ENCODE peak calls at places on chromosomes 11 and 22, in eight cellular contexts. H, E, N, L, A, K, W and Q are unnamed samples.

GRCh38 chr11:45083544-45084087 is 62.8 kb upstream of the PRDM11 start:
- DNase-seq in H (no peak), W (no peak), K (no peak), A (no peak), L (no peak), E (no peak), N (no peak), Q (no peak)

GRCh38 chr11:91946397-91947090 is 278.1 kb upstream of the FAT3 start:
- DNase-seq in K (no peak), H (peak; percentile 20), L (no peak), A (no peak), E (peak; percentile 3), N (no peak), W (no peak), Q (no peak)

GRCh38 chr11:9577032-9577431 is 3.6 kb downstream of the WEE1 start:
- DNase-seq in K (no peak), N (no peak), W (no peak), E (peak; percentile 52), L (no peak), H (peak; percentile 66), A (no peak), Q (no peak)

GRCh38 chr11:126307706-126308105 is 3.8 kb downstream of the DCPS start:
- DNase-seq in A (no peak), K (no peak), N (no peak), W (no peak), E (peak; percentile 40), L (no peak), H (peak; percentile 37), Q (no peak)

GRCh38 chr11:1640076-1640946 is 10.7 kb downstream of the KRTAP5-5 start:
- DNase-seq in A (no peak), W (no peak), L (no peak), E (no peak), H (peak; percentile 23), K (no peak), N (peak; percentile 10), Q (no peak)

GRCh38 chr11:75055511-75055910 is 41.2 kb downstream of the OR2AT4 start:
- DNase-seq in W (no peak), L (no peak), H (no peak), A (no peak), E (no peak), N (no peak), K (no peak), Q (no peak)

GRCh38 chr11:63945482-63946163 is 6.8 kb downstream of the NAA40 start:
- DNase-seq in H (peak; percentile 64), W (peak; percentile 36), E (peak; percentile 59), K (peak; percentile 87), N (no peak), L (peak; percentile 84), A (peak; percentile 57), Q (no peak)

GRCh38 chr11:126282361-126282741 is 542 bp upstream of the TIRAP start:
- DNase-seq in N (no peak), L (peak; percentile 74), A (no peak), H (peak; percentile 17), E (peak; percentile 39), W (no peak), K (no peak), Q (no peak)

GRCh38 chr11:23212829-23213228 is 352.6 kb upstream of the CCDC179 start:
- DNase-seq in L (no peak), W (no peak), N (no peak), A (no peak), H (no peak), E (no peak), K (no peak), Q (no peak)

DNA sequence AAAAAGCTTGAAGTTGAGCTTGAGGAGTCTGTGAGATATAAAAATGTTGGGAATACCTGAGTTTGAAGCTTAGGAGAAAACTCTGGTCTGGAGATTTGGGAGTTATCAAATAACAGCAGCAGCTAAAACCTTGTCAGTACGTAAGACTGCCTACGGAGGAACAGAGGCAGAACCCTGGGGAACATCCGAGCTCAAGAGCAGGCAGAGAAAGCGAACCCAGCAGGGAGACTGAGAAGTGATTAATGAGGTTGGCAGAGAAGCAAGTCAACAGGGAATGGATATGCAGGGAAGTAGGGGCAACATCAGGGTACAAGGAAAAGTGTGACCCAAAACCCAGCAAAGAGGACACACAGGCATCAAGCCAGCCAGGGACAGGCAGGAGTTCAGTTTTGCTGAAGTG is 12.6 kb upstream of the MTFP1 start:
- DNase-seq in N (no peak), K (no peak), E (no peak), A (no peak), L (no peak), W (no peak), H (no peak), Q (no peak)
- H3K27ac ChIP-seq in N (no peak overlapping the region), K (no peak overlapping the region), E (no peak overlapping the region), A (no peak overlapping the region), L (no peak overlapping the region), W (no peak overlapping the region), H (peak overlapping the region; percentile 81), Q (peak overlapping the region; percentile 76)

GRCh38 chr11:43327987-43328386 is 16.2 kb downstream of the API5 start:
- DNase-seq in W (no peak), A (no peak), L (no peak), N (no peak), H (peak; percentile 79), E (peak; percentile 100), K (no peak), Q (peak; percentile 79)
- H3K27ac ChIP-seq in W (no peak overlapping the region), A (no peak overlapping the region), L (no peak overlapping the region), N (no peak overlapping the region), H (no peak overlapping the region), E (no peak overlapping the region), K (no peak overlapping the region), Q (no peak overlapping the region)

GRCh38 chr11:83118814-83119213 is 38.1 kb upstream of the PCF11 start:
- DNase-seq in L (no peak), N (no peak), W (no peak), H (no peak), A (no peak), E (no peak), K (no peak), Q (no peak)

GRCh38 chr11:83120328-83120727 is 36.6 kb upstream of the PCF11 start:
- DNase-seq in A (no peak), L (no peak), K (no peak), E (no peak), W (no peak), N (no peak), H (no peak), Q (no peak)

GRCh38 chr11:83122050-83122449 is 34.9 kb upstream of the PCF11 start:
- DNase-seq in H (no peak), E (no peak), A (no peak), K (no peak), N (no peak), L (no peak), W (no peak), Q (no peak)

GRCh38 chr11:83115992-83116641 is 40.8 kb upstream of the PCF11 start:
- DNase-seq in W (no peak), H (no peak), L (no peak), K (no peak), N (no peak), A (no peak), E (no peak), Q (no peak)

DNA sequence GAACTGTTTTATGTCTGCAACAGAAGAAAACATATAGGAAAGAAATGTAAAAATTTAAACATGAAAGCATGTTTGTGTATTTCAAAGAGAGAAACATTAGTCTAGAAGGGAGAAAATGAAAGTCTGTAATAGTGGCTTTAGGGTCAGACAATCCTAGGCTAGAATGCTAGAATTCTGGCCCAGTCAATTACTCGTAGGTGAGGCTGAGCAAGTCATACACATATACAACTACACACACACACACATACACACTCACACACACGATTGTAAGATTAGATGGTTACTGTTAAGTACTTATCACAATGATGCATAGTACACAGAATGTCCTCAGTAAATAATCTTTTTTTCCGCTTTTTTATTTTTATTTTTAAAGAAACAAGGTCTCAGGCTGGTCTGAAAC is 37.7 kb upstream of the PCF11 start:
- DNase-seq in L (no peak), H (no peak), E (no peak), A (no peak), K (no peak), W (no peak), N (no peak), Q (no peak)
- H3K27ac ChIP-seq in L (no peak overlapping the region), H (no peak overlapping the region), E (no peak overlapping the region), A (peak overlapping the region; percentile 48), K (no peak overlapping the region), W (no peak overlapping the region), N (no peak overlapping the region), Q (no peak overlapping the region)

DNA sequence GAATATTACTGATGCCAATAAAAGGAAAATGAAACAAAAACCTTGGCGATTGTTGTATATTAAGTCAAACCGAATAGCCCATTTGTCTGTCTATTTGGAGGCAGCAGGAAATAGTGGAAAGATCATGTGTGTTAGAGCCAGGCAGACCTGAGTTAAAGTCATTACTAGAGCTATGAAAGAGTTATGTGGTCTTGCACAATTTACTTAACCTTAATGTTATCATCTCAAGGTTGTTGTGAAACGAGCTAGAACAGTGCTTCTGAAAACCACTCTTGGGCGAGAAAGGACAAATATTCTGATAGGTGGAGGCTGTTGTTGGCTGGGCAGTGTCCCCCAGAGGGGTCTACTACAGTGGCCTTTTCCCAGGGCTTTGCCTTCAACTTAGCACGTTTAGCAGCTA is 60.0 kb upstream of the NUP160 start:
- DNase-seq in E (no peak), K (no peak), L (no peak), W (no peak), N (no peak), H (no peak), A (no peak), Q (no peak)
- H3K27ac ChIP-seq in E (no peak overlapping the region), K (no peak overlapping the region), L (no peak overlapping the region), W (no peak overlapping the region), N (no peak overlapping the region), H (no peak overlapping the region), A (no peak overlapping the region), Q (no peak overlapping the region)

GRCh38 chr22:24466831-24467249 is 28.3 kb upstream of the UPB1 start:
- DNase-seq in K (no peak), W (peak; percentile 6), H (no peak), L (no peak), E (peak; percentile 93), A (no peak), N (no peak), Q (no peak)
- H3K27ac ChIP-seq in K (peak overlapping the region; percentile 4), W (peak overlapping the region; percentile 58), H (no peak overlapping the region), L (peak overlapping the region; percentile 17), E (peak overlapping the region; percentile 99), A (peak overlapping the region; percentile 61), N (no peak overlapping the region), Q (no peak overlapping the region)